ENCODE peak calls at places on chromosomes 2 and 18, in ten cellular contexts. One of them, this sample, is unnamed.

GRCh38 chr18:56575819-56576663 is 62.4 kb downstream of the TXNL1 start:
- DNase-seq in sigmoid colon: no peak
- DNase-seq in K562: peak
- DNase-seq in Peyer's patch: no peak
- DNase-seq in transverse colon: no peak
- DNase-seq in A549: peak
- DNase-seq in thyroid gland: no peak
- DNase-seq in uterus: no peak
- DNase-seq in HepG2: peak
- DNase-seq in stomach: no peak
- DNase-seq in this sample: no peak

GRCh38 chr18:48129621-48130082 is 199.2 kb upstream of the SMAD2 start:
- DNase-seq in sigmoid colon: no peak
- DNase-seq in K562: no peak
- DNase-seq in Peyer's patch: no peak
- DNase-seq in transverse colon: no peak
- DNase-seq in A549: no peak
- DNase-seq in thyroid gland: no peak
- DNase-seq in uterus: peak
- DNase-seq in HepG2: no peak
- DNase-seq in stomach: no peak
- DNase-seq in this sample: no peak

GRCh38 chr18:32257073-32257780 is 67.4 kb downstream of the MEP1B start:
- DNase-seq in sigmoid colon: no peak
- DNase-seq in K562: no peak
- DNase-seq in Peyer's patch: no peak
- DNase-seq in transverse colon: no peak
- DNase-seq in A549: no peak
- DNase-seq in thyroid gland: no peak
- DNase-seq in uterus: no peak
- DNase-seq in HepG2: no peak
- DNase-seq in stomach: no peak
- DNase-seq in this sample: no peak

GRCh38 chr2:101706819-101707177 is 9.3 kb downstream of the MAP4K4 start:
- DNase-seq in sigmoid colon: no peak
- DNase-seq in K562: no peak
- DNase-seq in Peyer's patch: no peak
- DNase-seq in transverse colon: no peak
- DNase-seq in A549: no peak
- DNase-seq in thyroid gland: no peak
- DNase-seq in uterus: no peak
- DNase-seq in HepG2: no peak
- DNase-seq in stomach: no peak
- DNase-seq in this sample: no peak

GRCh38 chr2:55779459-55780421 is 86.1 kb upstream of the PNPT1 start:
- DNase-seq in sigmoid colon: no peak
- DNase-seq in K562: no peak
- DNase-seq in Peyer's patch: no peak
- DNase-seq in transverse colon: no peak
- DNase-seq in A549: peak
- DNase-seq in thyroid gland: no peak
- DNase-seq in uterus: no peak
- DNase-seq in HepG2: peak
- DNase-seq in stomach: no peak
- DNase-seq in this sample: no peak

GRCh38 chr18:2932247-2933181 is 80.4 kb downstream of the LPIN2 start:
- DNase-seq in sigmoid colon: no peak
- DNase-seq in K562: peak
- DNase-seq in Peyer's patch: no peak
- DNase-seq in transverse colon: no peak
- DNase-seq in A549: peak
- DNase-seq in thyroid gland: peak
- DNase-seq in uterus: no peak
- DNase-seq in HepG2: peak
- DNase-seq in stomach: no peak
- DNase-seq in this sample: no peak

GRCh38 chr2:241773511-241774418 is 2.9 kb upstream of the GAL3ST2 start:
- DNase-seq in sigmoid colon: peak
- DNase-seq in K562: peak
- DNase-seq in Peyer's patch: peak
- DNase-seq in transverse colon: peak
- DNase-seq in A549: no peak
- DNase-seq in thyroid gland: no peak
- DNase-seq in uterus: no peak
- DNase-seq in HepG2: peak
- DNase-seq in stomach: no peak
- DNase-seq in this sample: no peak

GRCh38 chr2:196171946-196172345 is 568 bp upstream of the STK17B start:
- DNase-seq in sigmoid colon: no peak
- DNase-seq in K562: no peak
- DNase-seq in Peyer's patch: no peak
- DNase-seq in transverse colon: no peak
- DNase-seq in A549: no peak
- DNase-seq in thyroid gland: no peak
- DNase-seq in uterus: no peak
- DNase-seq in HepG2: no peak
- DNase-seq in stomach: no peak
- DNase-seq in this sample: no peak

GRCh38 chr2:98277156-98277859 is 68.9 kb upstream of the CNGA3 start:
- DNase-seq in sigmoid colon: no peak
- DNase-seq in K562: no peak
- DNase-seq in Peyer's patch: no peak
- DNase-seq in transverse colon: peak
- DNase-seq in A549: no peak
- DNase-seq in thyroid gland: no peak
- DNase-seq in uterus: no peak
- DNase-seq in HepG2: no peak
- DNase-seq in stomach: no peak
- DNase-seq in this sample: no peak

GRCh38 chr2:98012561-98012979 is 16.8 kb upstream of the TMEM131 start:
- DNase-seq in sigmoid colon: no peak
- DNase-seq in K562: no peak
- DNase-seq in Peyer's patch: no peak
- DNase-seq in transverse colon: no peak
- DNase-seq in A549: no peak
- DNase-seq in thyroid gland: no peak
- DNase-seq in uterus: no peak
- DNase-seq in HepG2: no peak
- DNase-seq in stomach: no peak
- DNase-seq in this sample: no peak

GRCh38 chr2:205665791-205666190 is 16.5 kb upstream of the NRP2 start:
- DNase-seq in sigmoid colon: no peak
- DNase-seq in K562: no peak
- DNase-seq in Peyer's patch: no peak
- DNase-seq in transverse colon: no peak
- DNase-seq in A549: no peak
- DNase-seq in thyroid gland: no peak
- DNase-seq in uterus: no peak
- DNase-seq in HepG2: no peak
- DNase-seq in stomach: no peak
- DNase-seq in this sample: no peak

GRCh38 chr2:213221962-213222361 is 62.3 kb upstream of the SPAG16 start:
- DNase-seq in sigmoid colon: no peak
- DNase-seq in K562: no peak
- DNase-seq in Peyer's patch: no peak
- DNase-seq in transverse colon: no peak
- DNase-seq in A549: no peak
- DNase-seq in thyroid gland: no peak
- DNase-seq in uterus: no peak
- DNase-seq in HepG2: no peak
- DNase-seq in stomach: no peak
- DNase-seq in this sample: no peak

GRCh38 chr2:177298191-177298590 is 33.7 kb upstream of the NFE2L2 start:
- DNase-seq in sigmoid colon: no peak
- DNase-seq in K562: no peak
- DNase-seq in Peyer's patch: no peak
- DNase-seq in transverse colon: no peak
- DNase-seq in A549: no peak
- DNase-seq in thyroid gland: no peak
- DNase-seq in uterus: no peak
- DNase-seq in HepG2: no peak
- DNase-seq in stomach: no peak
- DNase-seq in this sample: no peak

GRCh38 chr2:97991081-97991856 is 4.5 kb downstream of the TMEM131 start:
- DNase-seq in sigmoid colon: no peak
- DNase-seq in K562: no peak
- DNase-seq in Peyer's patch: no peak
- DNase-seq in transverse colon: no peak
- DNase-seq in A549: no peak
- DNase-seq in thyroid gland: no peak
- DNase-seq in uterus: no peak
- DNase-seq in HepG2: no peak
- DNase-seq in stomach: no peak
- DNase-seq in this sample: no peak

GRCh38 chr18:49911414-49911813 is 98.1 kb upstream of the ACAA2 start:
- DNase-seq in sigmoid colon: no peak
- DNase-seq in K562: no peak
- DNase-seq in Peyer's patch: no peak
- DNase-seq in transverse colon: no peak
- DNase-seq in A549: no peak
- DNase-seq in thyroid gland: no peak
- DNase-seq in uterus: no peak
- DNase-seq in HepG2: peak
- DNase-seq in stomach: no peak
- DNase-seq in this sample: no peak

GRCh38 chr2:158841839-158842238 is 46.7 kb downstream of the DAPL1 start:
- DNase-seq in sigmoid colon: no peak
- DNase-seq in K562: no peak
- DNase-seq in Peyer's patch: no peak
- DNase-seq in transverse colon: no peak
- DNase-seq in A549: no peak
- DNase-seq in thyroid gland: no peak
- DNase-seq in uterus: no peak
- DNase-seq in HepG2: no peak
- DNase-seq in stomach: no peak
- DNase-seq in this sample: no peak

GRCh38 chr2:141611981-141612380 is 518.8 kb downstream of the LRP1B start:
- DNase-seq in sigmoid colon: no peak
- DNase-seq in K562: no peak
- DNase-seq in Peyer's patch: no peak
- DNase-seq in transverse colon: no peak
- DNase-seq in A549: no peak
- DNase-seq in thyroid gland: no peak
- DNase-seq in uterus: no peak
- DNase-seq in HepG2: no peak
- DNase-seq in stomach: no peak
- DNase-seq in this sample: no peak

GRCh38 chr18:9130806-9131205 is 5.8 kb upstream of the ANKRD12 start:
- DNase-seq in sigmoid colon: no peak
- DNase-seq in K562: no peak
- DNase-seq in Peyer's patch: no peak
- DNase-seq in transverse colon: no peak
- DNase-seq in A549: no peak
- DNase-seq in thyroid gland: no peak
- DNase-seq in uterus: no peak
- DNase-seq in HepG2: no peak
- DNase-seq in stomach: no peak
- DNase-seq in this sample: no peak

GRCh38 chr18:58263733-58264469 is 219.9 kb downstream of the NEDD4L start:
- DNase-seq in sigmoid colon: no peak
- DNase-seq in K562: no peak
- DNase-seq in Peyer's patch: no peak
- DNase-seq in transverse colon: no peak
- DNase-seq in A549: no peak
- DNase-seq in thyroid gland: no peak
- DNase-seq in uterus: no peak
- DNase-seq in HepG2: no peak
- DNase-seq in stomach: no peak
- DNase-seq in this sample: no peak
- H3K4me3 ChIP-seq in sigmoid colon: no peak
- H3K4me3 ChIP-seq in K562: no peak
- H3K4me3 ChIP-seq in Peyer's patch: no peak
- H3K4me3 ChIP-seq in transverse colon: no peak
- H3K4me3 ChIP-seq in A549: no peak
- H3K4me3 ChIP-seq in thyroid gland: no peak
- H3K4me3 ChIP-seq in uterus: no peak
- H3K4me3 ChIP-seq in HepG2: no peak
- H3K4me3 ChIP-seq in stomach: no peak
- H3K4me3 ChIP-seq in this sample: no peak

GRCh38 chr2:28276807-28277206 is 115.9 kb upstream of the FOSL2 start:
- DNase-seq in sigmoid colon: no peak
- DNase-seq in K562: no peak
- DNase-seq in Peyer's patch: no peak
- DNase-seq in transverse colon: no peak
- DNase-seq in A549: no peak
- DNase-seq in thyroid gland: no peak
- DNase-seq in uterus: no peak
- DNase-seq in HepG2: no peak
- DNase-seq in stomach: no peak
- DNase-seq in this sample: no peak
- TF ChIP-seq POLR2A in sigmoid colon: no peak
- TF ChIP-seq POLR2A in K562: no peak
- TF ChIP-seq POLR2A in Peyer's patch: no peak
- TF ChIP-seq POLR2A in transverse colon: no peak
- TF ChIP-seq POLR2A in A549: no peak
- TF ChIP-seq POLR2A in thyroid gland: no peak
- TF ChIP-seq POLR2A in uterus: no peak
- TF ChIP-seq POLR2A in HepG2: no peak
- TF ChIP-seq POLR2A in stomach: no peak
- TF ChIP-seq POLR2A in this sample: no peak

DNA sequence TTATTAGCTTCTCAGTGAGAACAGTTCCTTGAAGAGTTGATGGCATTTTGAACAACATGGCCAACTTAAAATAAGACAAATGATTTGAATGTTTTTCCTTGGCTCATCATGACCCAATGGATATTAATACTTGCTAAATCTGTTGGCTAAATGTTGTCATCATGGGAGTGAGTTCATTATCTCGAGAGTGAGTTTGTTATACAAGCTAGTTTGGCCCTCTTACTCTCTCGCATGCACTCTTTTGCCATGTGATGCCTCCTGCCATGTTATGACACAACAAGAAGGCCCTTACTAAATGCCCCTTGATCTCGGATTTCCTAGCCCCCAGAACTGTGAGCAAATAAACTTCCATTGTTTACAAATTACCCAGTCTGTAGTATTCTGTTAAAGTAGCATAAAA is 22.9 kb upstream of the SANBR start:
- DNase-seq in sigmoid colon: no peak
- DNase-seq in K562: no peak
- DNase-seq in Peyer's patch: no peak
- DNase-seq in transverse colon: no peak
- DNase-seq in A549: no peak
- DNase-seq in thyroid gland: no peak
- DNase-seq in uterus: no peak
- DNase-seq in HepG2: no peak
- DNase-seq in stomach: no peak
- DNase-seq in this sample: no peak
- H3K27ac ChIP-seq in sigmoid colon: no peak
- H3K27ac ChIP-seq in K562: no peak
- H3K27ac ChIP-seq in Peyer's patch: no peak
- H3K27ac ChIP-seq in transverse colon: no peak
- H3K27ac ChIP-seq in A549: no peak
- H3K27ac ChIP-seq in thyroid gland: no peak
- H3K27ac ChIP-seq in uterus: no peak
- H3K27ac ChIP-seq in HepG2: no peak
- H3K27ac ChIP-seq in stomach: no peak
- H3K27ac ChIP-seq in this sample: no peak

DNA sequence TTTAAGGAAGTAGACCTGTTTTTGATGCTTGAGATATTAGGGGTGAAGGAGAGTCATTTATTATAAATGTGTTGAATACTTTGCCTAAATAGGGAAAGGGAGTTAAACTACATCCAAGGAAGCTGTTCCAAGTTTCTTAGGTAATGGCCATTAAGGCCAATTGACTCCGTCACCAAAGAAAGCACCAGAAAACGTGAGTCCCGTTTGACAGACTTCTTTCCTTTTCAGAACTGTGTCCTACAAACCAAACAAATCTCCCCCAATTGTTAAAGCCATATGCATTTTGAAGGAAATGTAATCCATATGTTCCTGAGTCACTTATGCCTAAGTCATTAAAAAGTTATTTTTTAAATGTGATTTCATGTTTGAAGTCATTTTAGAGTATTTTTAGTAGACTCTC is 133.6 kb downstream of the RHBDD1 start:
- DNase-seq in sigmoid colon: no peak
- DNase-seq in K562: no peak
- DNase-seq in Peyer's patch: no peak
- DNase-seq in transverse colon: no peak
- DNase-seq in A549: no peak
- DNase-seq in thyroid gland: no peak
- DNase-seq in uterus: no peak
- DNase-seq in HepG2: no peak
- DNase-seq in stomach: no peak
- DNase-seq in this sample: no peak
- H3K4me3 ChIP-seq in sigmoid colon: no peak
- H3K4me3 ChIP-seq in K562: no peak
- H3K4me3 ChIP-seq in Peyer's patch: no peak
- H3K4me3 ChIP-seq in transverse colon: no peak
- H3K4me3 ChIP-seq in A549: no peak
- H3K4me3 ChIP-seq in thyroid gland: no peak
- H3K4me3 ChIP-seq in uterus: no peak
- H3K4me3 ChIP-seq in HepG2: no peak
- H3K4me3 ChIP-seq in stomach: no peak
- H3K4me3 ChIP-seq in this sample: no peak

This sample was measured in right lobe of liver.